ENCODE peak calls at places on chromosomes 1 and 21, in five cellular contexts. N is fibroblast of mammary gland, H is right lobe of liver, X is cardiac muscle cell, L is breast epithelium. M is an unnamed sample.

GRCh38 chr21:42684109-42684916 is 30.9 kb downstream of the PDE9A start:
- DNase-seq in N (peak), L (no peak), H (no peak), X (no peak), M (no peak)

GRCh38 chr1:67674260-67675011 is 10.6 kb upstream of the GADD45A start:
- DNase-seq in H (no peak), N (peak), L (no peak), X (no peak), M (no peak)

GRCh38 chr21:35428489-35428888 is 379.4 kb upstream of the RUNX1 start:
- DNase-seq in H (no peak), L (no peak), N (peak), X (peak), M (no peak)

GRCh38 chr21:42974832-42975820 is 764 bp downstream of the PKNOX1 start:
- DNase-seq in L (peak), N (peak), H (peak), X (peak), M (peak)

GRCh38 chr21:43034098-43034497 is 41.5 kb downstream of the CBS start:
- DNase-seq in N (no peak), L (no peak), H (no peak), X (no peak), M (no peak)

GRCh38 chr1:29114654-29115053 is 9.0 kb downstream of the TMEM200B start:
- DNase-seq in N (no peak), H (no peak), L (no peak), X (no peak), M (no peak)

GRCh38 chr1:158793604-158794003 is 12.6 kb upstream of the OR6N2 start:
- DNase-seq in N (no peak), H (no peak), L (no peak), X (peak), M (no peak)

GRCh38 chr21:46414965-46415275 is 43.8 kb upstream of the DIP2A start:
- DNase-seq in L (no peak), N (no peak), X (no peak), H (no peak), M (no peak)

DNA sequence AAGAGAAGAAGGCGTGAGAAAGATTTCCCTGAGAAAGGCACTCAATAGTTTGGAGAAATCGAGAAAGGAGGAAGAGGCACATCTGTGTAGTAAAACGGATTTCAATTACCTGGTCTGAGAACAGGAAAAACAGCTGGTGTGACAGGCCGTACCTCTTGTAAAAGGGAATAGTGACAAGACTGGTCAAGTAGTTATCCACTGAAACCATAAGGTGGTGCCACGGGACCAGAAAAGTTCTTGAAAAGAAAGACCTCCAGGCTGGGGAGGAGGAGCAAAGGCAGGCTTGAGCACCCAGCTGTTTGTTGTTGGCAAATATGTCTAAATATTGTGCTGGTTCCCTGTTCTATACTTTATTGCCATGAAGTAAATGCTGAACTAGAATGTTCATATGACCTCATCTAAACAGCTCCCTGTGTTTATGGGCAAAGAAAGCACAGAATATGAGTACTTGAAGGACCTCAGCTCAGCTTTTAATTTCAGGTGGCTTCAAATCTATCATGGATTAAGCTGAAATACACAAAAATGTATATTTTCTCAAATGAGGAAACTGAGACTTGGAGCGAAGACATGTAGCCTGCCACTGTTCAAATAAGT is 4.0 kb downstream of the HAO2 start:
- DNase-seq in N (peak), X (peak), L (no peak), H (peak), M (no peak)
- TF ChIP-seq CTCF in N (no peak), X (peak), L (no peak), H (peak), M (no peak)

GRCh38 chr21:38039369-38039768 is 123.1 kb upstream of the KCNJ6 start:
- DNase-seq in H (no peak), X (no peak), L (no peak), N (no peak), M (no peak)
- TF ChIP-seq CTCF in H (no peak), X (no peak), L (no peak), N (no peak), M (no peak)

GRCh38 chr1:31336687-31337467 is 36.0 kb downstream of the FABP3 start:
- DNase-seq in L (no peak), N (no peak), H (peak), X (no peak), M (no peak)

DNA sequence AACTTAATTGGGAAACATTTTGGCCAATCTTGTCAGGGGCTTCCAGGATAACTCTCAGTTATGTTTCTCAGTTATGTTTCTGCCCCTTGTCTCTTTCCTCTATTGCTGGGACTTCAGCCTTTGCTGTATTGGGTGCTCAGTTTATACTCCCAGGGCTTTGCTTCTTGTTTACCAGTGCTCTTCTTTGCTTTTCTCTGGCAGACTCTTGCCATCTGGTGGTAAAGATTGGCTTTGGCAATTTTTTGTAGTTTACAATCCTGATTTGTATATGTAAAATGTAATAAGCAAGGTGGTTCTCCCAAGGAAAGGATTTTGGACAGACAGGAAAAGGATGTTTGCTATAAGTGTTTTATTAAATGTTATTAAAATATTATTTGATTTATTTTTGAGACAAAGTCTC is 37.9 kb downstream of the FABP3 start:
- DNase-seq in N (peak), H (no peak), X (peak), L (no peak), M (no peak)
- TF ChIP-seq CTCF in N (peak), H (peak), X (peak), L (peak), M (no peak)

DNA sequence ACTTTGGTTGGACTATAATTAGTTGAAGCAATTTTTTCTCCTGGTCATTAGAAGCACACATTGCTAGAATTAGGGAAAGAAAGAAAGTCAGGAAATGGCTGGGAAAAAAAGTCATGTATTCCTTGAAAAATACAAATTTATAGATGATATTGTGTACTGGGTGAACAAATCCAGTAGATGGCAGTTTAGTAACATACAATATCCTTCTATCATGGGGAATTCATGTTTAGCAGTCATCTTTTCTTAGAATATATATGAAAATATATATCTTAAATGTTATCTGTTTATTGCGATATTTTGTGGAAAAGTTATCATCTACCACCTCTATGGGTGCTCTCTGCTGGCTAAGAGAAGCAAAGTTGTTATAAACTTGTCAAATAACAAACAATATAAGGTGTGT is 13.1 kb upstream of the ZRANB2 start:
- DNase-seq in X (no peak), L (no peak), H (no peak), N (peak), M (no peak)
- TF ChIP-seq CTCF in X (peak), L (no peak), H (peak), N (peak), M (no peak)

GRCh38 chr1:20032425-20032824 is 37.6 kb upstream of the PLA2G5 start:
- DNase-seq in X (no peak), N (no peak), L (no peak), H (no peak), M (no peak)

GRCh38 chr1:20031161-20031560 is 38.8 kb upstream of the PLA2G5 start:
- DNase-seq in X (no peak), N (no peak), L (no peak), H (no peak), M (no peak)

GRCh38 chr1:20035114-20035513 is 34.9 kb upstream of the PLA2G5 start:
- DNase-seq in X (no peak), L (no peak), N (no peak), H (no peak), M (no peak)

GRCh38 chr1:20031836-20032235 is 38.2 kb upstream of the PLA2G5 start:
- DNase-seq in X (no peak), N (no peak), L (no peak), H (no peak), M (no peak)

GRCh38 chr1:20033396-20033795 is 36.6 kb upstream of the PLA2G5 start:
- DNase-seq in N (no peak), L (no peak), X (no peak), H (no peak), M (no peak)
- TF ChIP-seq CTCF in N (no peak), L (no peak), X (no peak), H (no peak), M (no peak)

GRCh38 chr1:101843160-101843559 is 153.6 kb downstream of the OLFM3 start:
- DNase-seq in L (no peak), N (no peak), H (no peak), X (no peak), M (no peak)
- TF ChIP-seq CTCF in L (no peak), N (no peak), H (no peak), X (no peak), M (no peak)

DNA sequence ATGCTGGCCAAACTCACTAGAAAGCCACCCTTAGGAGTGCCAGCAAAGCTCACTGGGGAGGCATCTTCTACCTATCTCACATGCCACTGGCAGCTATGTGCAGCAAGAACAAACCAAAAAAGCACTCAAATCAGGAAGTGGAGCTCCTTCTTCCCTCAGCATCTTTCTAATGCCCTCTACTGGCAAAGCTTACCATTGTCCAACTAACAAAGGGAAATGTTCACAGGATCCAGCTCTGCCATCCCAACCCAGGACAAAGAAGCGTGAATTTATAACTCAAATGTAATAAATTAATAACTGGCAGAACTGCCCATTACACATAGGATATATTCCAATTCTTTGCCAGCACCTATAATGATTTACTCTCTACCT is 38.9 kb downstream of the LEPR start:
- DNase-seq in N (peak), X (peak), H (no peak), L (no peak), M (no peak)
- TF ChIP-seq CTCF in N (peak), X (peak), H (peak), L (peak), M (no peak)

DNA sequence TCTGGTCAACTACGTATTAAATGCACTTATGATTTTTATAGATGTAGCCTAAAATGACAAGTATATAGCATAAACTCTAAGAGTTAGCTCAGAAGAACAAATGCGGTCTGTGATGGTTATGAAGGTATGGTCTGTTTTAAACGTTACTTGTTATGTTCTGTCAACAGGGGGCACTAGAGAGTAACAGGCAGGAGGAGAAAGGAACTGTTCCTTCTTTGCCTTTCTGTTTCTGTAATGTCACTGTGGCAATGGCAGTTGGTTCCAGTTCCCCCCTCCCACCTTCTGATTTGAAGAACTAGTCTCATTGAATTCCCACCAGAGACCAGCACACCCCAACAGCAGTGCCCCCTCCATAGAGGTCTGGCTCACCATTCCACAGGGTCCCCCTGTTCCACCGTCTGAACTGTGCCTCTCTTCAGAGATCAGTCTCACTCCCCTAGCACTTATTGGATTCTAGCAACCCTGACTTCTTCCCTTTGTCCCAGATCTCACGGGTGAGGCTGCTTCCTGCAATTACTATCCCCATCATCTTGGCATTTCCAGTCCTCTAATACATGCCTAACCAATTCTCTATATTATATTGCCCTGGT is 14.0 kb downstream of the KRTAP24-1 start:
- DNase-seq in N (peak), X (peak), H (no peak), L (no peak), M (no peak)
- TF ChIP-seq CTCF in N (peak), X (peak), H (no peak), L (no peak), M (no peak)

GRCh38 chr1:7503691-7504437 is 267.2 kb upstream of the VAMP3 start:
- DNase-seq in X (no peak), L (no peak), N (no peak), H (no peak), M (no peak)
- TF ChIP-seq CTCF in X (no peak), L (no peak), N (no peak), H (no peak), M (no peak)